ENCODE peak calls at places on chromosome 12, in five cellular contexts. One of them, this sample, is unnamed.

GRCh38 chr12:132672678-132673077 is 14.5 kb downstream of the POLE start:
- DNase-seq in AG04450: no peak
- DNase-seq in heart right ventricle: no peak
- DNase-seq in GM12864: no peak
- DNase-seq in breast epithelium: no peak
- DNase-seq in this sample: no peak

GRCh38 chr12:110906985-110907384 is 13.4 kb downstream of the MYL2 start:
- DNase-seq in AG04450: no peak
- DNase-seq in heart right ventricle: no peak
- DNase-seq in GM12864: no peak
- DNase-seq in breast epithelium: no peak
- DNase-seq in this sample: no peak

GRCh38 chr12:125187148-125187733 is 122.0 kb downstream of the AACS start:
- DNase-seq in AG04450: no peak
- DNase-seq in heart right ventricle: peak
- DNase-seq in GM12864: no peak
- DNase-seq in breast epithelium: no peak
- DNase-seq in this sample: no peak

GRCh38 chr12:89244536-89244935 is 107.8 kb downstream of the DUSP6 start:
- DNase-seq in AG04450: no peak
- DNase-seq in heart right ventricle: no peak
- DNase-seq in GM12864: no peak
- DNase-seq in breast epithelium: no peak
- DNase-seq in this sample: no peak

GRCh38 chr12:129335773-129336172 is 482.5 kb downstream of the GLT1D1 start:
- DNase-seq in AG04450: no peak
- DNase-seq in heart right ventricle: no peak
- DNase-seq in GM12864: no peak
- DNase-seq in breast epithelium: no peak
- DNase-seq in this sample: no peak

GRCh38 chr12:118536306-118536900 is 160.0 kb downstream of the SUDS3 start:
- DNase-seq in AG04450: no peak
- DNase-seq in heart right ventricle: no peak
- DNase-seq in GM12864: no peak
- DNase-seq in breast epithelium: no peak
- DNase-seq in this sample: no peak

GRCh38 chr12:752673-753400 is 458 bp downstream of the WNK1 start:
- DNase-seq in AG04450: no peak
- DNase-seq in heart right ventricle: peak
- DNase-seq in GM12864: no peak
- DNase-seq in breast epithelium: no peak
- DNase-seq in this sample: no peak

GRCh38 chr12:24738436-24738835 is 210.5 kb downstream of the BCAT1 start:
- DNase-seq in AG04450: no peak
- DNase-seq in heart right ventricle: no peak
- DNase-seq in GM12864: no peak
- DNase-seq in breast epithelium: no peak
- DNase-seq in this sample: no peak

GRCh38 chr12:62135553-62136200 is 124.5 kb upstream of the USP15 start:
- DNase-seq in AG04450: no peak
- DNase-seq in heart right ventricle: no peak
- DNase-seq in GM12864: no peak
- DNase-seq in breast epithelium: no peak
- DNase-seq in this sample: no peak

This sample was measured in BJ.